ENCODE peak calls at places on chromosomes 16 and 17, in six cellular contexts. One of them, this sample, is unnamed.

GRCh38 chr16:58264961-58265479 is 29.8 kb downstream of the PRSS54 start:
- DNase-seq in DMS79: no peak
- DNase-seq in progenitor cell of endocrine pancreas: no peak
- DNase-seq in AG09309: peak; percentile 43
- DNase-seq in amniotic stem cell: peak; percentile 59
- DNase-seq in MCF 10A: peak; percentile 86
- DNase-seq in this sample: no peak

GRCh38 chr17:61017317-61018001 is 339.8 kb downstream of the BCAS3 start:
- DNase-seq in MCF 10A: no peak
- DNase-seq in amniotic stem cell: no peak
- DNase-seq in AG09309: no peak
- DNase-seq in DMS79: no peak
- DNase-seq in progenitor cell of endocrine pancreas: no peak
- DNase-seq in this sample: no peak

GRCh38 chr16:74611721-74612120 is 4.8 kb upstream of the GLG1 start:
- DNase-seq in progenitor cell of endocrine pancreas: no peak
- DNase-seq in MCF 10A: no peak
- DNase-seq in AG09309: no peak
- DNase-seq in DMS79: no peak
- DNase-seq in amniotic stem cell: no peak
- DNase-seq in this sample: no peak

GRCh38 chr17:35025541-35025940 is 38.0 kb downstream of the RFFL start:
- DNase-seq in amniotic stem cell: no peak
- DNase-seq in AG09309: no peak
- DNase-seq in DMS79: no peak
- DNase-seq in progenitor cell of endocrine pancreas: no peak
- DNase-seq in MCF 10A: no peak
- DNase-seq in this sample: no peak

GRCh38 chr17:70558821-70559220 is 389.5 kb downstream of the KCNJ2 start:
- DNase-seq in AG09309: no peak
- DNase-seq in progenitor cell of endocrine pancreas: no peak
- DNase-seq in DMS79: no peak
- DNase-seq in amniotic stem cell: no peak
- DNase-seq in MCF 10A: no peak
- DNase-seq in this sample: no peak

GRCh38 chr17:78617371-78618061 is 40.3 kb upstream of the DNAH17 start:
- DNase-seq in AG09309: no peak
- DNase-seq in progenitor cell of endocrine pancreas: no peak
- DNase-seq in MCF 10A: no peak
- DNase-seq in DMS79: no peak
- DNase-seq in amniotic stem cell: no peak
- DNase-seq in this sample: no peak

GRCh38 chr17:42775534-42776098 is 2.4 kb downstream of the VPS25 start:
- DNase-seq in amniotic stem cell: no peak
- DNase-seq in AG09309: no peak
- DNase-seq in MCF 10A: peak; percentile 27
- DNase-seq in DMS79: no peak
- DNase-seq in progenitor cell of endocrine pancreas: no peak
- DNase-seq in this sample: no peak

GRCh38 chr17:15341385-15341849 is at the start of gene TEKT3:
- DNase-seq in amniotic stem cell: no peak
- DNase-seq in progenitor cell of endocrine pancreas: peak; percentile 83
- DNase-seq in MCF 10A: peak; percentile 43
- DNase-seq in AG09309: no peak
- DNase-seq in DMS79: no peak
- DNase-seq in this sample: no peak

GRCh38 chr17:17745476-17746455 is 64.5 kb downstream of the RAI1 start:
- DNase-seq in progenitor cell of endocrine pancreas: no peak
- DNase-seq in AG09309: no peak
- DNase-seq in amniotic stem cell: no peak
- DNase-seq in MCF 10A: no peak
- DNase-seq in DMS79: no peak
- DNase-seq in this sample: no peak

GRCh38 chr17:67637901-67638641 is 79.7 kb upstream of the NOL11 start:
- DNase-seq in progenitor cell of endocrine pancreas: no peak
- DNase-seq in amniotic stem cell: no peak
- DNase-seq in AG09309: no peak
- DNase-seq in DMS79: peak; percentile 80
- DNase-seq in MCF 10A: peak; percentile 75
- DNase-seq in this sample: no peak

GRCh38 chr17:17994770-17995169 is 22.1 kb downstream of the DRC3 start:
- DNase-seq in MCF 10A: no peak
- DNase-seq in AG09309: no peak
- DNase-seq in amniotic stem cell: no peak
- DNase-seq in DMS79: no peak
- DNase-seq in progenitor cell of endocrine pancreas: no peak
- DNase-seq in this sample: no peak

GRCh38 chr17:57557793-57558681 is 187.1 kb downstream of the CCDC182 start:
- DNase-seq in progenitor cell of endocrine pancreas: no peak
- DNase-seq in DMS79: peak; percentile 33
- DNase-seq in AG09309: no peak
- DNase-seq in MCF 10A: peak; percentile 67
- DNase-seq in amniotic stem cell: peak; percentile 18
- DNase-seq in this sample: peak; percentile 94

GRCh38 chr16:28140788-28141618 is 70.8 kb downstream of the XPO6 start:
- DNase-seq in DMS79: no peak
- DNase-seq in MCF 10A: peak; percentile 52
- DNase-seq in progenitor cell of endocrine pancreas: no peak
- DNase-seq in amniotic stem cell: no peak
- DNase-seq in AG09309: no peak
- DNase-seq in this sample: no peak

GRCh38 chr16:69131749-69132423 is 502 bp downstream of the CHTF8 start:
- DNase-seq in progenitor cell of endocrine pancreas: peak; percentile 82
- DNase-seq in AG09309: peak; percentile 21
- DNase-seq in amniotic stem cell: peak; percentile 58
- DNase-seq in DMS79: no peak
- DNase-seq in MCF 10A: peak; percentile 71
- DNase-seq in this sample: peak; percentile 53

GRCh38 chr17:17728550-17729251 is 47.4 kb downstream of the RAI1 start:
- DNase-seq in AG09309: no peak
- DNase-seq in DMS79: no peak
- DNase-seq in progenitor cell of endocrine pancreas: no peak
- DNase-seq in amniotic stem cell: no peak
- DNase-seq in MCF 10A: peak; percentile 89
- DNase-seq in this sample: no peak

This sample was measured in HS-27A.